ENCODE peak calls at places on chromosomes 12 and 14, in eight cellular contexts. One of them, this sample, is unnamed.

GRCh38 chr12:3101309-3102022 is 24.3 kb downstream of the TSPAN9 start:
- DNase-seq in omental fat pad: no peak
- DNase-seq in hypothalamus: no peak
- DNase-seq in neural crest cell: no peak
- DNase-seq in CD8-positive, alpha-beta T cell: no peak
- DNase-seq in fibroblast of pulmonary artery: no peak
- DNase-seq in progenitor cell of endocrine pancreas: no peak
- DNase-seq in mucosa of descending colon: no peak
- DNase-seq in this sample: peak; percentile 27

GRCh38 chr12:8544295-8544694 is 3.6 kb upstream of the CLEC4E start:
- DNase-seq in CD8-positive, alpha-beta T cell: peak; percentile 60
- DNase-seq in hypothalamus: peak; percentile 9
- DNase-seq in progenitor cell of endocrine pancreas: peak; percentile 84
- DNase-seq in omental fat pad: peak; percentile 44
- DNase-seq in fibroblast of pulmonary artery: peak; percentile 78
- DNase-seq in mucosa of descending colon: peak; percentile 84
- DNase-seq in neural crest cell: peak; percentile 77
- DNase-seq in this sample: peak; percentile 77

GRCh38 chr12:120835657-120836056 is 68.5 kb downstream of the SPPL3 start:
- DNase-seq in neural crest cell: no peak
- DNase-seq in hypothalamus: no peak
- DNase-seq in omental fat pad: no peak
- DNase-seq in mucosa of descending colon: no peak
- DNase-seq in progenitor cell of endocrine pancreas: no peak
- DNase-seq in fibroblast of pulmonary artery: no peak
- DNase-seq in CD8-positive, alpha-beta T cell: no peak
- DNase-seq in this sample: peak; percentile 80

GRCh38 chr12:132018193-132018916 is 68.6 kb downstream of the EP400 start:
- DNase-seq in neural crest cell: no peak
- DNase-seq in progenitor cell of endocrine pancreas: no peak
- DNase-seq in hypothalamus: no peak
- DNase-seq in omental fat pad: no peak
- DNase-seq in fibroblast of pulmonary artery: no peak
- DNase-seq in CD8-positive, alpha-beta T cell: no peak
- DNase-seq in mucosa of descending colon: no peak
- DNase-seq in this sample: no peak

GRCh38 chr14:95518045-95518751 is 1.7 kb upstream of the SYNE3 start:
- DNase-seq in mucosa of descending colon: no peak
- DNase-seq in neural crest cell: no peak
- DNase-seq in omental fat pad: no peak
- DNase-seq in CD8-positive, alpha-beta T cell: no peak
- DNase-seq in progenitor cell of endocrine pancreas: no peak
- DNase-seq in hypothalamus: no peak
- DNase-seq in fibroblast of pulmonary artery: peak; percentile 81
- DNase-seq in this sample: peak; percentile 74

GRCh38 chr14:57391609-57392195 is 1.3 kb downstream of the NAA30 start:
- DNase-seq in fibroblast of pulmonary artery: no peak
- DNase-seq in mucosa of descending colon: peak; percentile 18
- DNase-seq in omental fat pad: no peak
- DNase-seq in progenitor cell of endocrine pancreas: no peak
- DNase-seq in neural crest cell: no peak
- DNase-seq in CD8-positive, alpha-beta T cell: no peak
- DNase-seq in hypothalamus: no peak
- DNase-seq in this sample: peak; percentile 9

GRCh38 chr12:123045678-123046077 is 65.2 kb downstream of the ARL6IP4 start:
- DNase-seq in omental fat pad: no peak
- DNase-seq in fibroblast of pulmonary artery: no peak
- DNase-seq in progenitor cell of endocrine pancreas: no peak
- DNase-seq in CD8-positive, alpha-beta T cell: no peak
- DNase-seq in mucosa of descending colon: no peak
- DNase-seq in neural crest cell: no peak
- DNase-seq in hypothalamus: no peak
- DNase-seq in this sample: no peak

GRCh38 chr14:91149462-91149861 is 35.6 kb downstream of the DGLUCY start:
- DNase-seq in mucosa of descending colon: peak; percentile 60
- DNase-seq in neural crest cell: no peak
- DNase-seq in hypothalamus: no peak
- DNase-seq in progenitor cell of endocrine pancreas: no peak
- DNase-seq in CD8-positive, alpha-beta T cell: no peak
- DNase-seq in omental fat pad: no peak
- DNase-seq in fibroblast of pulmonary artery: peak; percentile 98
- DNase-seq in this sample: no peak

GRCh38 chr14:106372870-106373657 is 846.7 kb downstream of the TMEM121 start:
- DNase-seq in progenitor cell of endocrine pancreas: no peak
- DNase-seq in neural crest cell: no peak
- DNase-seq in omental fat pad: no peak
- DNase-seq in hypothalamus: no peak
- DNase-seq in CD8-positive, alpha-beta T cell: peak; percentile 63
- DNase-seq in fibroblast of pulmonary artery: no peak
- DNase-seq in mucosa of descending colon: peak; percentile 75
- DNase-seq in this sample: no peak

GRCh38 chr12:12835378-12836145 is 22.4 kb downstream of the DDX47 start:
- DNase-seq in omental fat pad: no peak
- DNase-seq in neural crest cell: no peak
- DNase-seq in hypothalamus: no peak
- DNase-seq in fibroblast of pulmonary artery: no peak
- DNase-seq in CD8-positive, alpha-beta T cell: no peak
- DNase-seq in mucosa of descending colon: no peak
- DNase-seq in progenitor cell of endocrine pancreas: no peak
- DNase-seq in this sample: no peak

This sample was measured in cardiac muscle cell.